ENCODE peak calls at places on chromosomes 6 and 20, in four cellular contexts. N is WTC11, B is K562, U is H1. F is an unnamed sample.

GRCh38 chr20:5680227-5680626 is 70.0 kb upstream of the SHLD1 start:
- DNase-seq in N (no peak), B (no peak), U (no peak), F (no peak)

GRCh38 chr20:60008130-60008808 is 50.0 kb downstream of the CDH26 start:
- DNase-seq in N (no peak), B (no peak), U (no peak), F (no peak)

GRCh38 chr20:8796088-8796665 is 272.7 kb upstream of the PLCB4 start:
- DNase-seq in N (no peak), B (no peak), U (no peak), F (no peak)

GRCh38 chr6:145813285-145814034 is 1.1 kb downstream of the FBXO30 start:
- DNase-seq in N (no peak), B (peak; percentile 72), U (no peak), F (peak; percentile 4)

GRCh38 chr20:58555078-58555765 is 40.0 kb upstream of the APCDD1L start:
- DNase-seq in N (no peak), B (no peak), U (no peak), F (no peak)

GRCh38 chr6:135624402-135625297 is 127.1 kb upstream of the AHI1 start:
- DNase-seq in N (no peak), B (no peak), U (no peak), F (no peak)

GRCh38 chr6:81786159-81786558 is 33.7 kb upstream of the TENT5A start:
- DNase-seq in N (no peak), B (no peak), U (no peak), F (no peak)

GRCh38 chr6:170096191-170096802 is 194.6 kb downstream of the DLL1 start:
- DNase-seq in N (peak; percentile 2), B (no peak), U (peak; percentile 41), F (peak; percentile 81)

GRCh38 chr6:63676412-63677114 is 41.0 kb downstream of the PHF3 start:
- DNase-seq in N (no peak), B (no peak), U (no peak), F (no peak)

GRCh38 chr6:106253194-106253593 is 72.4 kb downstream of the ATG5 start:
- DNase-seq in N (no peak), B (no peak), U (no peak), F (no peak)

GRCh38 chr6:84227044-84227433 is 404 bp downstream of the CEP162 start:
- DNase-seq in N (no peak), B (no peak), U (no peak), F (no peak)

GRCh38 chr6:14375940-14376339 is 258.4 kb downstream of the CD83 start:
- DNase-seq in N (no peak), B (no peak), U (no peak), F (no peak)

GRCh38 chr6:56661298-56661697 is 18.6 kb upstream of the DST start:
- DNase-seq in N (no peak), B (no peak), U (no peak), F (no peak)

GRCh38 chr6:164151161-164151728 is 736.7 kb downstream of the QKI start:
- DNase-seq in N (no peak), B (no peak), U (no peak), F (no peak)

GRCh38 chr6:45222380-45222779 is 105.8 kb upstream of the RUNX2 start:
- DNase-seq in N (no peak), B (no peak), U (no peak), F (peak; percentile 4)

GRCh38 chr6:91633374-91634184 is 1046.7 kb upstream of the MAP3K7 start:
- DNase-seq in N (no peak), B (no peak), U (no peak), F (no peak)

GRCh38 chr20:49356676-49357075 is 78.8 kb upstream of the ZNFX1 start:
- DNase-seq in N (no peak), B (no peak), U (no peak), F (no peak)

GRCh38 chr6:129253731-129254130 is 370.8 kb downstream of the LAMA2 start:
- DNase-seq in N (no peak), B (no peak), U (no peak), F (no peak)

GRCh38 chr20:58352454-58352853 is 36.6 kb upstream of the VAPB start:
- DNase-seq in N (no peak), B (no peak), U (no peak), F (no peak)

GRCh38 chr6:158377866-158378265 is 65.6 kb downstream of the TULP4 start:
- DNase-seq in N (no peak), B (no peak), U (no peak), F (no peak)

GRCh38 chr20:24767623-24768100 is 181.4 kb upstream of the CST7 start:
- DNase-seq in N (no peak), B (no peak), U (no peak), F (no peak)

DNA sequence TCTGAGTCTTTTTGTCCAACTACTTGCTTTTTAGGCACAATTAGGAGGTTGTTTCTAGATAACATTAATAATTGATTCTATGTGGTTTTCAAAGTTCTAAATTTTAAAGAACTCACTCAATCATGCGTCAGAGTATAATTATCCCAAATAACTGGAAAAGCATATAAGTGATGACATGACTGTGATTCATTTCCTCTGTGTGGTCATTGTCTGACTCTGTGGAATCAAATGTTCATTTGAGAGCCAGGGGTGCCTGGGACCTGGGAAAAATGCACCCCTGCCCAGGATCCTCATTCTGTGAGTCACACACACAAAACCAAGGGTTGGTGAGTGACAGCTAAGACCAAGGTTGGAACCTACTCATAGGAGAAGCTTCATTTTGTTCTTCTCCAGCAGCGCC is 127.1 kb upstream of the MLIP start:
- DNase-seq in N (no peak), B (no peak), U (no peak), F (no peak)
- TF ChIP-seq TEAD4 in N (no peak), B (no peak), U (no peak), F (peak; percentile 56)

GRCh38 chr6:38503032-38503784 is 136.5 kb downstream of the BTBD9 start:
- DNase-seq in N (peak; percentile 19), B (no peak), U (no peak), F (no peak)
- TF ChIP-seq TEAD4 in N (no peak), B (no peak), U (no peak), F (no peak)

GRCh38 chr6:108961077-108961476 is 112.9 kb downstream of the ARMC2 start:
- DNase-seq in N (no peak), B (no peak), U (no peak), F (no peak)

GRCh38 chr6:108959972-108960582 is 111.9 kb downstream of the ARMC2 start:
- DNase-seq in N (no peak), B (no peak), U (no peak), F (no peak)

GRCh38 chr6:108958900-108959770 is 110.9 kb downstream of the ARMC2 start:
- DNase-seq in N (no peak), B (no peak), U (no peak), F (no peak)

GRCh38 chr6:108960601-108961000 is 112.4 kb downstream of the ARMC2 start:
- DNase-seq in N (no peak), B (no peak), U (no peak), F (no peak)

DNA sequence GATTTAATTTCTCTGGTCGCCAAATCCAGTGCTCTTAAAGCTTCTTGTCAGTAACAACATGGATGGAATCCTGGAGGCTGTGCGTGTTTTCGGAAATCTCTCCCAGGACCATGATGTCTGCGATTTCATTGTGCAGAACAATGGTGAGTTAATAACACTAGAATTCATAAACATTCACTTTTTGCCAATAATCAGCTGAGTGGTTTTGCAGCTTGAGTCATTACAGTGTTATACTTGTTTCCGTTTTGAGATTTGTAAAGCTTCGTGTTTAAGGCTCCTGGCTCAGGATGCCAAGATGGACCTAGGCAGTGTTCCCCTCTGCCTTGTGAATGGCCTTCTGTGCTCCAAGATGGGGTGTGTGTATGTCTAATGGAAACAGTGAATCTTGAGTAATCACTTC is 113.8 kb downstream of the ARMC2 start:
- DNase-seq in N (no peak), B (no peak), U (no peak), F (no peak)
- TF ChIP-seq TEAD4 in N (no peak), B (no peak), U (no peak), F (no peak)

GRCh38 chr6:117481278-117481925 is 1.1 kb upstream of the DCBLD1 start:
- DNase-seq in N (peak; percentile 28), B (peak; percentile 41), U (peak; percentile 51), F (no peak)
- TF ChIP-seq TEAD4 in N (no peak), B (no peak), U (no peak), F (no peak)

DNA sequence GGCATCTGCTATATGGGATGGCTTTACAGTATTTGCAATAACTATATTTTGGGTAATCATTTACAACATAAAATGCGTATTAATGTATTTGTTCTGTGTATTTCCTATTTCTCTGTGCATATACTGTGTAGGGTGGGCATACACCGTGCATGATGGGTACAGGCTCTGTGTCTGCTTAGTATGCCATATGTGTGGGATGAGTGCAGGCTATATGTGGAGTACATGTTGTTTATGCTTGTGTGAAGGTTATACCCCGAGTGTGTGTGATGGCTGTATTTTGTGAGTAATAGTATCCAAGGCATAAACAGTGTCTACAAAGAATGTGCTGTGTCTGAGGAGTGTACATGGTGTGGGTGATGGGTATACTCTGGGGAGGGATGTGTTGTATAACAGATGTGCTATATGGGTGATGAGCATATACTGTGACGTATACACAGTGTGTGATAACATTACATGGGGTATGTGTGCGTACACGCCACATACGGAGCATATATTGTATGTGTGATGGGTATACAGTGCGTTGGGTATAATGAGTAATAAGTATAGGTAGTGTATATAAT is 52.7 kb downstream of the CPXM1 start:
- DNase-seq in N (no peak), B (no peak), U (no peak), F (no peak)
- TF ChIP-seq TEAD4 in N (no peak), B (no peak), U (no peak), F (no peak)

GRCh38 chr6:109397020-109397419 is 14.8 kb upstream of the CD164 start:
- DNase-seq in N (no peak), B (peak; percentile 31), U (no peak), F (no peak)
- TF ChIP-seq TEAD4 in N (no peak), B (no peak), U (no peak), F (no peak)

DNA sequence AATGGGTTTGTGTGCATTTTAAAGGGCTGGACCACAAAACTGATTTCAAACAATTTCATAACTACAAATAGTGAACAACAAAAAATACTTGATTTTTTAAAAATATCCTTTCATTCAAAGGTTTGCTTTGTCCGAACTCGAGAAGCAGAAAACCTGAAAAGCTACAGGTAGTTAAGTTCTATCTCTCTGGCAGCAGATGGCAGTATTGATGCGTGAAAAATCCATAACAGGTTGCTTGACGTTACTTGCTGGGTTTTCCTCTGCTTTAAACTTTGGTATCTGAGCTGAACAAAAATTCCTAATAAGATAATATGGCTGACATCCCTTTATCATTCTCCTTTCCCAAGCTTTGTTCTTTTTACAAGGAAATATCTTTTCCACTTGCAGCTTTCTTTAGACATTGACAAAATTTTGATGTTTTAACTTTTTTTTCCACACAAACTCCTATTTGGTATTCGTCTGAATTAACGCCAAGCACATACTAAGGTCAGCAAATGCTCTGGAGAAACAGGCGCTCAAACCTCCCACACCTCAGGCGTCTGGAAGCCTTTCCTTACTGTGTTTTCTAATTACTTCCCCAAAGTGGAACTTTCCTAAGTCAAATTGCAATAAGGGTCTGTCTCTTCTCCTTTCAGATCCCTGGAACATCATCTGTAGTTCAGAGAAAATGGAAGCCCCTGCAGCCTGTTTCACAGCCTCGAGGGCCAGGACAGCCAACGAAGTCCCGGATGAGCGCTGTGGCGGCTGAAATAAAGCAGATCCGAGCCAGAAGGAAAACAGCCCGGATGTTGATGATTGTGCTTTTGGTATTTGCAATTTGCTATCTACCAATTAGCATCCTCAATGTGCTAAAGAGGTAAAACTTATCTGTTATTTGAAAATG is 50.3 kb upstream of the GFRAL start:
- DNase-seq in N (peak; percentile 32), B (peak; percentile 43), U (peak; percentile 50), F (peak; percentile 19)
- TF ChIP-seq TEAD4 in N (no peak), B (no peak), U (no peak), F (no peak)